ENCODE peak calls at places on chromosome 21, in five cellular contexts. Q, X, S, Z and V are unnamed samples.

GRCh38 chr21:14074177-14074576 is 136.6 kb downstream of the LIPI start:
- DNase-seq in Z (no peak), Q (no peak), S (no peak), X (no peak), V (no peak)

GRCh38 chr21:46006547-46007497 is 25.3 kb downstream of the COL6A1 start:
- DNase-seq in Q (no peak), S (no peak), Z (no peak), X (no peak), V (no peak)

GRCh38 chr21:21163904-21164303 is 165.7 kb downstream of the NCAM2 start:
- DNase-seq in Z (peak), S (peak), X (peak), Q (peak), V (peak)

GRCh38 chr21:46634966-46635323 is 529 bp upstream of the PRMT2 start:
- DNase-seq in S (peak), Q (peak), X (peak), Z (peak), V (peak)

GRCh38 chr21:32777269-32777668 is 5.7 kb upstream of the PAXBP1 start:
- DNase-seq in X (no peak), Q (no peak), S (no peak), Z (no peak), V (no peak)

GRCh38 chr21:19246018-19246417 is 842.4 kb upstream of the TMPRSS15 start:
- DNase-seq in Z (no peak), X (no peak), S (no peak), Q (no peak), V (no peak)

GRCh38 chr21:26394341-26394740 is 178.7 kb downstream of the CYYR1 start:
- DNase-seq in S (no peak), Q (no peak), X (no peak), Z (no peak), V (no peak)

GRCh38 chr21:28521932-28522826 is 470.5 kb downstream of the LTN1 start:
- DNase-seq in Q (peak), S (peak), Z (peak), X (no peak), V (peak)

GRCh38 chr21:26732442-26733221 is 112.6 kb downstream of the ADAMTS1 start:
- DNase-seq in S (peak), Q (peak), Z (peak), X (peak), V (peak)

GRCh38 chr21:32611471-32611997 is 643 bp downstream of the CFAP298 start:
- DNase-seq in X (no peak), Q (peak), Z (peak), S (peak), V (peak)

GRCh38 chr21:20004353-20004752 is 993.9 kb upstream of the NCAM2 start:
- DNase-seq in Z (peak), X (no peak), Q (no peak), S (peak), V (no peak)

GRCh38 chr21:24938592-24938991 is 668.7 kb downstream of the MRPL39 start:
- DNase-seq in Z (no peak), X (no peak), Q (no peak), S (no peak), V (no peak)

GRCh38 chr21:40717008-40717407 is 129.9 kb downstream of the DSCAM start:
- DNase-seq in Q (peak), S (no peak), X (no peak), Z (no peak), V (no peak)

GRCh38 chr21:26061437-26061836 is 109.1 kb downstream of the APP start:
- DNase-seq in Z (peak), X (no peak), Q (peak), S (no peak), V (no peak)

GRCh38 chr21:46033410-46034404 is 52.1 kb downstream of the COL6A1 start:
- DNase-seq in X (no peak), Z (peak), Q (peak), S (peak), V (peak)

GRCh38 chr21:8990326-8991087 is 1530.9 kb upstream of the TPTE start:
- DNase-seq in Z (no peak), S (no peak), X (no peak), Q (no peak), V (peak)

GRCh38 chr21:32929633-32930038 is 96.1 kb upstream of the OLIG2 start:
- DNase-seq in S (no peak), Q (no peak), X (no peak), Z (no peak), V (no peak)

GRCh38 chr21:46397211-46397905 is 61.3 kb upstream of the DIP2A start:
- DNase-seq in S (no peak), X (no peak), Q (no peak), Z (no peak), V (no peak)

GRCh38 chr21:21387891-21388290 is 389.7 kb downstream of the NCAM2 start:
- DNase-seq in S (no peak), Z (no peak), X (no peak), Q (no peak), V (no peak)

GRCh38 chr21:20875741-20876140 is 122.5 kb upstream of the NCAM2 start:
- DNase-seq in Z (no peak), X (peak), Q (peak), S (peak), V (peak)

GRCh38 chr21:46443910-46444309 is 14.8 kb upstream of the DIP2A start:
- DNase-seq in X (no peak), Q (no peak), S (peak), Z (no peak), V (no peak)

GRCh38 chr21:33286076-33286475 is 19.9 kb downstream of the IL10RB start:
- DNase-seq in Q (no peak), X (no peak), S (no peak), Z (no peak), V (no peak)

GRCh38 chr21:8993284-8993942 is 1528.0 kb upstream of the TPTE start:
- DNase-seq in S (no peak), X (no peak), Q (no peak), Z (no peak), V (peak)

GRCh38 chr21:15203740-15204139 is 138.9 kb upstream of the NRIP1 start:
- DNase-seq in X (no peak), S (peak), Z (no peak), Q (no peak), V (no peak)

GRCh38 chr21:15207231-15207630 is 142.4 kb upstream of the NRIP1 start:
- DNase-seq in S (no peak), X (no peak), Q (no peak), Z (no peak), V (no peak)

GRCh38 chr21:15206514-15206913 is 141.7 kb upstream of the NRIP1 start:
- DNase-seq in Z (no peak), S (no peak), Q (no peak), X (no peak), V (no peak)

GRCh38 chr21:15204140-15204774 is 139.5 kb upstream of the NRIP1 start:
- DNase-seq in X (no peak), S (no peak), Z (no peak), Q (no peak), V (peak)

DNA sequence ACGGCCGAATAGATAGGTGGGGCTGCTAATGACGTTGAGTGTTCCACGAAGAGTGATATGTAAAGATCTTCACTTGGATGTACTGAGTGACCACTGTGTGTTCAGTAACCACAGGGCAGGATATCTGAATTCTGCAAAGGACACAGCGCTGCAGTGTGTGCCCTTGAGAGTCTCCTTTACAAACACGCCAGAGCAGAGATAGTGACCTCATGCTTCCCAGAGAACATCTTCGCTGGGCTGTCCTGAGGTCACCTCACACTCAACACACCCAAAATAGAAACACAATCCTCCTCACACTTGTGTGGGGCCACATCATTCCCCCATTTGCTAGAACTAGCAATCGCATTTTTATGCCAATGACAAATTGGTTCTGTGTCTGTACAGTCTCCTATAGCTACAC is 140.1 kb upstream of the NRIP1 start:
- DNase-seq in X (no peak), Z (no peak), S (no peak), Q (no peak), V (no peak)
- H3K27ac ChIP-seq in X (no peak), Z (no peak), S (no peak), Q (no peak), V (no peak)

DNA sequence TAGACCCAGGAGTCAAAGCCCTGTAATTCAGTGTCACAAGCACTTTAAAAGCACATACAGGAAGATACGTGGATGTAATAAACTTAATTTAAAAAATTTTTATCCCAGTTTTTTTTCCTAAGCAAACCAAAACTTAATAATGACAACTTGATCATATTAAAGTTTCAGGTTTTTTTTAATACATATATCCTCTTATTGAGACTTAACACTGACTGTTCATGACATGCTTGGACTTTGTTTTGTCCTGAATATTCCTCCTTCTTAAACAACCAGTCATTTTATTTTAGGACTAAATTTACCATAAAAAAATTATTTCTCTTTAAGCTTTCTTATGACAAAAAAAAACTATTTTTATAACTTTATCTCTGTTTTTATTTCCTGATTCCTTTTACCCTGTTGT is 64.1 kb downstream of the WDR4 start:
- DNase-seq in Q (no peak), Z (no peak), X (no peak), S (peak), V (no peak)
- H3K4me2 ChIP-seq in Q (no peak), Z (no peak), X (no peak), S (no peak), V (no peak)

DNA sequence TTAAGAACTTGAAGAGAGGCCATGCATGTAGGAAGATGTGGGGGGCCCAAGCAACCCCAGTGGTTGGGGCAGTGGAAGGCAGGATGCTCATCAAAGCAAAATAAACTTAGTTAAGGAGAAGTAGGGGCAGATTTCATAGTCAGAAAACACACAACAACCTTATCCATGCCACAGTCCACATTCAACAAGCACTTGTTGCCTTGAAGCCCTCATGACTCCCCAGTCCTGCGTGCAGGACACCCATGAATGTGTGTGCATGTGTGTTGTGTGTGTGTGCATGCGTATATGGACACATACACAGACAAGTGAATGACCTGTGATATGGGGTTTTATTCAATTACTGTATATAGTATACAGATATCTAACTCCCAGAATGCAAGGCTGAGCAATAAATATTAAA is 186.9 kb downstream of the PSMG1 start:
- DNase-seq in S (no peak), Z (no peak), Q (no peak), X (no peak), V (no peak)
- H3K27ac ChIP-seq in S (no peak), Z (no peak), Q (no peak), X (no peak), V (no peak)

GRCh38 chr21:37566790-37567725 is 200.5 kb downstream of the DYRK1A start:
- DNase-seq in S (no peak), Q (no peak), Z (no peak), X (no peak), V (no peak)
- H3K4me2 ChIP-seq in S (no peak), Q (no peak), Z (no peak), X (no peak), V (no peak)

GRCh38 chr21:34835526-34835925 is 166.7 kb downstream of the CLIC6 start:
- DNase-seq in X (no peak), Q (no peak), Z (peak), S (no peak), V (no peak)

GRCh38 chr21:34834852-34835501 is 166.2 kb downstream of the CLIC6 start:
- DNase-seq in Z (no peak), S (no peak), Q (no peak), X (no peak), V (no peak)

GRCh38 chr21:34836103-34836932 is 167.5 kb downstream of the CLIC6 start:
- DNase-seq in Q (peak), S (no peak), Z (peak), X (no peak), V (peak)

GRCh38 chr21:34839070-34839820 is 170.5 kb downstream of the CLIC6 start:
- DNase-seq in Z (no peak), S (no peak), X (no peak), Q (no peak), V (no peak)

DNA sequence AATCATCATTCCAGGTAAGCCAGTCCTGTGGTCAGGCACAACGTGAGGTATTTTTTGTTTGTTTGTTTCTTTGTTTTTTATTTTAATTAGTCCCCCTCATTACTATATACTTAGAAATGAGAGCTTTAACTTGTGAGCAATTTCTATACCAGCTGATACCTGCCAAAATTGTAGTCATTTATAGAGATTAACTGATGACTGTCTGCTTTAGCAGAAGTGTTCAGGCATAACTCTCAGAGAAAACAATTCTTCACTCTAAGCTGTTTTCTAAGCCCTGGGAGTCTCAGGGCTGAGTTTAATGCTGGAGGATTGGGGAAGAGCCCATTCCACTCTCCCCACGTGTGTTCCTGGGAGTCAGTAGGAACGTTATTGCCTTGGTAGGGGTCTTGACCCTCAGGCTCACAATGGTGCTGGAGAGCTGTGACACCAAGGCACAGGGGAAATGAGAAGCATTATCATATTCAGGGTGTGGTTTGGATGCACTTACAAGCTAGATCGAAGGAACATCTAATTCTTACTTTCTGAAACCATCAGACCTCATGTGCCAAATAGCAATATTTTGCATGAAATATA is 168.2 kb downstream of the CLIC6 start:
- DNase-seq in Q (no peak), S (no peak), Z (no peak), X (no peak), V (no peak)
- H3K27ac ChIP-seq in Q (peak), S (no peak), Z (peak), X (no peak), V (peak)

DNA sequence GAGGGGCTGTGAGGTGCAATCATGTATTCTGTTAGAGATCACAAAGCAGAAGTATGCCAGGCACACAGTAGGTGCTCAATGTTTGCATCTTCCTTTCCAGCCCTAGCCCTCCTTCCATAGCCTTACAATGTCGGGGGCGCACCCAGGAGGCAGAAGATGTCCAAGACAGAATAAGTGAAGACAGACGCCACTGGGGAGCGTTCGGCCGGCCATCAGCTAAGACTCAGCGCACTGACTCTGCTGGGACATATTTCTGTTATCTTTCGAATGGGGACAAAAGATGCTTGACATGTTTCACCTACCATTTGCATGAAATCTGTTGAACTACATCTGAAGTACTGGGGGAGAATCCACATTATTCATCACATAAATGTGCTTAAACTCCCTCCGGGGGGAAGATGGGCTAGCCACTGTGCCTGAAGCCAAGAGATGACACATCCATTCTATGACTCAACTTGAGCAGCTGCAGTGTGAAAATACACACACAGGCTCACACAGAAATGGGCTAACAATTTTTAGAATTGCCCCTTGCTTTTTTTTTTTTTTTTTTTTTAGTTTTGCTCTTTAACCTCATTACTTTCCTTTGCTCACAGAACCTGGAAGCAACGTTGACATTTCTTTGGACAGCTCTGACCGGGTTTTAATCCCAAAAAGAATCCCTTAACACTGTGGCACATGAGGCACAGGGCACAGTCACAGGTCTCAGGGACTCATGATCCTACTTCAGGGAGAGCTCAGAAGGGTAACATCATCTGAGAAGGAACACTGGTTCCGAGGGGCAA is 7.9 kb downstream of the TIAM1 start:
- DNase-seq in Q (peak), X (no peak), Z (peak), S (no peak), V (peak)
- H3K4me2 ChIP-seq in Q (no peak), X (no peak), Z (no peak), S (no peak), V (peak)

GRCh38 chr21:44701541-44701940 is 4.6 kb downstream of the KRTAP10-12 start:
- DNase-seq in S (no peak), Q (no peak), X (no peak), Z (no peak), V (no peak)

GRCh38 chr21:44702973-44703730 is 6.2 kb downstream of the KRTAP10-12 start:
- DNase-seq in S (no peak), X (no peak), Z (no peak), Q (no peak), V (no peak)

GRCh38 chr21:44701023-44701400 is 4.0 kb downstream of the KRTAP10-12 start:
- DNase-seq in Q (no peak), Z (no peak), X (no peak), S (no peak), V (no peak)

GRCh38 chr21:44703731-44704635 is 7.0 kb downstream of the KRTAP10-12 start:
- DNase-seq in S (no peak), Z (no peak), Q (no peak), X (no peak), V (no peak)

DNA sequence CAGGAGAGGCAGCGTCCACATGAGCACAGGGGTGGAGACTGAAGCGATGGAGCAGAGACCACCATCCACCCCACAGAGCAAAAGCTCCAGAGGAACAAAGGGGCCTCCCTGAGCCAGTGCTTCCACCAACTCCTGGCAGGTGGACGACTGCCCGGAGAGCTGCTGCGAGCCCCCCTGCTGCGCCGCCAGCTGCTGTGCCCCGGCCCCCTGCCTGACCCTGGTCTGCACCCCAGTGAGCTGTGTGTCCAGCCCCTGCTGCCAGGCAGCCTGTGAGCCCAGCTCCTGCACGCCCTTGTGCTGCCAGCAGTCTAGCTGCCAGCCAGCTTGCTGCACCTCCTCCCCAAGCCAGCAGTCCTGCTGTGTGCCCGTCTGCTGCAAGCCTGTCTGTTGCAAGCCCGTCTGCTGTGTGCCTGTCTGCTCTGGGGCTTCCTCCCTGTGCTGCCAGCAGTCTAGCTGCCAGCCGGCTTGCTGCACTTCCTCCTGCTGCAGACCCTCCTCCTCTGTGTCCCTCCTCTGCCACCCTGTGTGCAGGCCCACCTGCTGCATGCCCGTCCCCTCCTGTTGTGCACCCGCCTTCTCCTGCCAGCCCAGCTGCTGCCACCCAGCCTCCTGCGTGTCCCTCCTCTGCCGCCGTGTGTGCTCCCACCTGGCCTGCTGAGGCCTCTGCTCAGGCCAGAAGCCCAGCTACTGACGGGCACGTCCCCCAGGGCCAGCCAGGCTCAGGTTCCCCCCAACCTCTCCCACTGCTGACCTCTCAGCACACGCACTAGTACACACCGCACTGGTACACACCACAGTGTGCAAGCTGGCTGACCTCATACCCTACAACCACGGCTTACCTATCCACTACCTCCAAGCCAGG is 5.4 kb downstream of the KRTAP10-12 start:
- DNase-seq in S (no peak), Z (no peak), X (no peak), Q (no peak), V (no peak)
- H3K27ac ChIP-seq in S (no peak), Z (no peak), X (no peak), Q (no peak), V (no peak)

GRCh38 chr21:16841917-16842316 is 670.9 kb upstream of the CXADR start:
- DNase-seq in Z (no peak), X (no peak), Q (no peak), S (no peak), V (no peak)
- H3K4me2 ChIP-seq in Z (no peak), X (no peak), Q (no peak), S (no peak), V (no peak)